ENCODE peak calls at places on chromosomes 1 and 21, in eight cellular contexts. One of them, this sample, is unnamed.

GRCh38 chr21:33278736-33279135 is 12.6 kb downstream of the IL10RB start:
- DNase-seq in OCI-LY7: no peak
- DNase-seq in IMR-90: peak
- DNase-seq in left lung: no peak
- DNase-seq in body of pancreas: no peak
- DNase-seq in A549: no peak
- DNase-seq in gastrocnemius medialis: no peak
- DNase-seq in Caco-2: no peak
- DNase-seq in this sample: no peak

GRCh38 chr1:23936481-23937176 is 23.0 kb upstream of the PNRC2 start:
- DNase-seq in OCI-LY7: no peak
- DNase-seq in IMR-90: no peak
- DNase-seq in left lung: no peak
- DNase-seq in body of pancreas: no peak
- DNase-seq in A549: no peak
- DNase-seq in gastrocnemius medialis: no peak
- DNase-seq in Caco-2: no peak
- DNase-seq in this sample: no peak

GRCh38 chr21:46255166-46255565 is 26.6 kb upstream of the LSS start:
- DNase-seq in OCI-LY7: no peak
- DNase-seq in IMR-90: no peak
- DNase-seq in left lung: no peak
- DNase-seq in body of pancreas: no peak
- DNase-seq in A549: no peak
- DNase-seq in gastrocnemius medialis: no peak
- DNase-seq in Caco-2: no peak
- DNase-seq in this sample: no peak

GRCh38 chr1:19811206-19811851 is 3.8 kb downstream of the RNF186 start:
- DNase-seq in OCI-LY7: peak
- DNase-seq in IMR-90: peak
- DNase-seq in left lung: peak
- DNase-seq in body of pancreas: peak
- DNase-seq in A549: peak
- DNase-seq in gastrocnemius medialis: no peak
- DNase-seq in Caco-2: peak
- DNase-seq in this sample: peak

GRCh38 chr1:180908084-180908765 is 4.5 kb upstream of the KIAA1614 start:
- DNase-seq in OCI-LY7: no peak
- DNase-seq in IMR-90: no peak
- DNase-seq in left lung: no peak
- DNase-seq in body of pancreas: no peak
- DNase-seq in A549: no peak
- DNase-seq in gastrocnemius medialis: no peak
- DNase-seq in Caco-2: no peak
- DNase-seq in this sample: no peak

GRCh38 chr1:228765543-228765942 is 30.3 kb downstream of the RHOU start:
- DNase-seq in OCI-LY7: peak
- DNase-seq in IMR-90: no peak
- DNase-seq in left lung: no peak
- DNase-seq in body of pancreas: peak
- DNase-seq in A549: no peak
- DNase-seq in gastrocnemius medialis: no peak
- DNase-seq in Caco-2: no peak
- DNase-seq in this sample: peak

GRCh38 chr1:15678578-15678977 is 5.5 kb upstream of the PLEKHM2 start:
- DNase-seq in OCI-LY7: peak
- DNase-seq in IMR-90: peak
- DNase-seq in left lung: no peak
- DNase-seq in body of pancreas: peak
- DNase-seq in A549: peak
- DNase-seq in gastrocnemius medialis: no peak
- DNase-seq in Caco-2: peak
- DNase-seq in this sample: peak

GRCh38 chr1:203100163-203100867 is 14.5 kb upstream of the MYOG start:
- DNase-seq in OCI-LY7: no peak
- DNase-seq in IMR-90: no peak
- DNase-seq in left lung: no peak
- DNase-seq in body of pancreas: no peak
- DNase-seq in A549: no peak
- DNase-seq in gastrocnemius medialis: no peak
- DNase-seq in Caco-2: no peak
- DNase-seq in this sample: no peak

GRCh38 chr1:223707270-223708000 is 4.9 kb upstream of the CAPN2 start:
- DNase-seq in OCI-LY7: no peak
- DNase-seq in IMR-90: peak
- DNase-seq in left lung: peak
- DNase-seq in body of pancreas: peak
- DNase-seq in A549: peak
- DNase-seq in gastrocnemius medialis: peak
- DNase-seq in Caco-2: peak
- DNase-seq in this sample: no peak

GRCh38 chr1:58576727-58577675 is at the start of gene TACSTD2:
- DNase-seq in OCI-LY7: no peak
- DNase-seq in IMR-90: no peak
- DNase-seq in left lung: peak
- DNase-seq in body of pancreas: peak
- DNase-seq in A549: no peak
- DNase-seq in gastrocnemius medialis: no peak
- DNase-seq in Caco-2: peak
- DNase-seq in this sample: no peak

GRCh38 chr1:178529364-178530036 is 16.6 kb downstream of the TEX35 start:
- DNase-seq in OCI-LY7: no peak
- DNase-seq in IMR-90: no peak
- DNase-seq in left lung: no peak
- DNase-seq in body of pancreas: no peak
- DNase-seq in A549: no peak
- DNase-seq in gastrocnemius medialis: no peak
- DNase-seq in Caco-2: peak
- DNase-seq in this sample: no peak
- TF ChIP-seq CTCF in OCI-LY7: no peak
- TF ChIP-seq CTCF in IMR-90: no peak
- TF ChIP-seq CTCF in left lung: no peak
- TF ChIP-seq CTCF in body of pancreas: no peak
- TF ChIP-seq CTCF in A549: no peak
- TF ChIP-seq CTCF in gastrocnemius medialis: no peak
- TF ChIP-seq CTCF in Caco-2: no peak
- TF ChIP-seq CTCF in this sample: no peak

GRCh38 chr1:113999233-113999632 is 20.0 kb downstream of the OLFML3 start:
- DNase-seq in OCI-LY7: no peak
- DNase-seq in IMR-90: no peak
- DNase-seq in left lung: no peak
- DNase-seq in body of pancreas: no peak
- DNase-seq in A549: no peak
- DNase-seq in gastrocnemius medialis: no peak
- DNase-seq in Caco-2: no peak
- DNase-seq in this sample: no peak
- TF ChIP-seq CTCF in OCI-LY7: no peak
- TF ChIP-seq CTCF in IMR-90: no peak
- TF ChIP-seq CTCF in left lung: no peak
- TF ChIP-seq CTCF in body of pancreas: no peak
- TF ChIP-seq CTCF in A549: no peak
- TF ChIP-seq CTCF in gastrocnemius medialis: no peak
- TF ChIP-seq CTCF in Caco-2: no peak
- TF ChIP-seq CTCF in this sample: no peak

GRCh38 chr1:235158680-235159079 is 2.4 kb downstream of the RBM34 start:
- DNase-seq in OCI-LY7: no peak
- DNase-seq in IMR-90: no peak
- DNase-seq in left lung: no peak
- DNase-seq in body of pancreas: no peak
- DNase-seq in A549: no peak
- DNase-seq in gastrocnemius medialis: no peak
- DNase-seq in Caco-2: no peak
- DNase-seq in this sample: no peak

GRCh38 chr1:235157150-235157549 is 3.9 kb downstream of the RBM34 start:
- DNase-seq in OCI-LY7: no peak
- DNase-seq in IMR-90: no peak
- DNase-seq in left lung: no peak
- DNase-seq in body of pancreas: no peak
- DNase-seq in A549: no peak
- DNase-seq in gastrocnemius medialis: no peak
- DNase-seq in Caco-2: no peak
- DNase-seq in this sample: no peak

GRCh38 chr1:235160395-235160964 is 570 bp downstream of the RBM34 start:
- DNase-seq in OCI-LY7: peak
- DNase-seq in IMR-90: peak
- DNase-seq in left lung: no peak
- DNase-seq in body of pancreas: no peak
- DNase-seq in A549: peak
- DNase-seq in gastrocnemius medialis: no peak
- DNase-seq in Caco-2: no peak
- DNase-seq in this sample: peak

GRCh38 chr1:235161685-235162327 is 756 bp upstream of the RBM34 start:
- DNase-seq in OCI-LY7: no peak
- DNase-seq in IMR-90: no peak
- DNase-seq in left lung: no peak
- DNase-seq in body of pancreas: no peak
- DNase-seq in A549: no peak
- DNase-seq in gastrocnemius medialis: no peak
- DNase-seq in Caco-2: no peak
- DNase-seq in this sample: no peak

GRCh38 chr1:235160965-235161684 is at the start of gene RBM34:
- DNase-seq in OCI-LY7: peak
- DNase-seq in IMR-90: peak
- DNase-seq in left lung: peak
- DNase-seq in body of pancreas: peak
- DNase-seq in A549: peak
- DNase-seq in gastrocnemius medialis: peak
- DNase-seq in Caco-2: peak
- DNase-seq in this sample: peak
- TF ChIP-seq CTCF in OCI-LY7: peak
- TF ChIP-seq CTCF in IMR-90: peak
- TF ChIP-seq CTCF in left lung: peak
- TF ChIP-seq CTCF in body of pancreas: peak
- TF ChIP-seq CTCF in A549: no peak
- TF ChIP-seq CTCF in gastrocnemius medialis: peak
- TF ChIP-seq CTCF in Caco-2: peak
- TF ChIP-seq CTCF in this sample: no peak

DNA sequence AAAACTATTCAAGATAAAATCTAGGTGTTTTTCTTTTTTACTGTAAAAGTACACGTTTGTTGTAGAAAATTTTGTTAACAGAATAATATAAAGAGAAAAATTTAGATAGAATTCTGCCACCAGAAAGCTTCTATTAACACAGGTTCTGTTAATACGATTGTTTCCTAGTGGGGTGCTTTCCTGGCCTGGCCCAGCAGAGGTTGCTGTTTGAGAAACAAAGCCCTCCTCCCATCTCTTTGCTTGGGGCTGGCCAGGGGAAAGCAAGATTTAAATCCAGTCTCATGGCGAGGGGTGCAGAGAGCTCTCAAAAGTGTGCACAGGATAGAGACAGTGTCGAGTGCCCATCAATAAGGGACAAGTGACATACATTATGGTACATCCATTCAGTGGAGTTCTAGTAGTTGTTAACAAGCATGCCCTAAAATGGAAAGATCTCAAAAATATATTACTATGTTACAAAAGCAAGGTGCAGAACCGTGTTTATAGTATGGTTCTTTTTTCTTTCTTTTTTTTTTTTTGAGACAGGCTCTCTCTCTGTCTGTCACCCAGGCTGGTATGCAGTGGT is 14.6 kb upstream of the ACBD3 start:
- DNase-seq in OCI-LY7: peak
- DNase-seq in IMR-90: peak
- DNase-seq in left lung: no peak
- DNase-seq in body of pancreas: no peak
- DNase-seq in A549: peak
- DNase-seq in gastrocnemius medialis: no peak
- DNase-seq in Caco-2: peak
- DNase-seq in this sample: peak
- TF ChIP-seq CTCF in OCI-LY7: peak
- TF ChIP-seq CTCF in IMR-90: peak
- TF ChIP-seq CTCF in left lung: no peak
- TF ChIP-seq CTCF in body of pancreas: peak
- TF ChIP-seq CTCF in A549: no peak
- TF ChIP-seq CTCF in gastrocnemius medialis: no peak
- TF ChIP-seq CTCF in Caco-2: peak
- TF ChIP-seq CTCF in this sample: peak

GRCh38 chr1:153195216-153195615 is 8.0 kb upstream of the LELP1 start:
- DNase-seq in OCI-LY7: no peak
- DNase-seq in IMR-90: no peak
- DNase-seq in left lung: no peak
- DNase-seq in body of pancreas: no peak
- DNase-seq in A549: no peak
- DNase-seq in gastrocnemius medialis: no peak
- DNase-seq in Caco-2: no peak
- DNase-seq in this sample: no peak

GRCh38 chr1:153194331-153195050 is 8.7 kb upstream of the LELP1 start:
- DNase-seq in OCI-LY7: no peak
- DNase-seq in IMR-90: no peak
- DNase-seq in left lung: no peak
- DNase-seq in body of pancreas: no peak
- DNase-seq in A549: no peak
- DNase-seq in gastrocnemius medialis: no peak
- DNase-seq in Caco-2: no peak
- DNase-seq in this sample: no peak

GRCh38 chr1:153192697-153193096 is 10.5 kb upstream of the LELP1 start:
- DNase-seq in OCI-LY7: peak
- DNase-seq in IMR-90: no peak
- DNase-seq in left lung: no peak
- DNase-seq in body of pancreas: peak
- DNase-seq in A549: peak
- DNase-seq in gastrocnemius medialis: no peak
- DNase-seq in Caco-2: peak
- DNase-seq in this sample: peak

DNA sequence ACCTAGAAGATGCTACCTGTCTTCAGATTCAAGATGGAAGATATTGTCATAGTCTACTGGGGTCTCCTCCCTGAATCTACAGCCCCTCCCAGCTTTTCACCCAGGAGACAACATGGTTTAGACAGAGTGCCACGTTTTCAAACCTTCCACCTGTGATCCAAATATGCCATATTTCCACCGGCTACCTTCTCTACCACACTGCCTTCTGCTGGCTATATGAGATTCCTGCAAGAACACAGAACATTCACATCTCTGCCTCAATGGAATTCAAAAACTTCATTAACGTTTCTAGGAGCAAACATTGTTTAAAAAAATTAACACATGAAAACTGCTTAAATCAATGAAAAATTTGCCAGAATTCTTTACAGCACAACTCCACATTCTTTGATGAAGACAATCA is 12.9 kb upstream of the LELP1 start:
- DNase-seq in OCI-LY7: no peak
- DNase-seq in IMR-90: no peak
- DNase-seq in left lung: no peak
- DNase-seq in body of pancreas: peak
- DNase-seq in A549: no peak
- DNase-seq in gastrocnemius medialis: no peak
- DNase-seq in Caco-2: no peak
- DNase-seq in this sample: peak
- TF ChIP-seq CTCF in OCI-LY7: peak
- TF ChIP-seq CTCF in IMR-90: no peak
- TF ChIP-seq CTCF in left lung: no peak
- TF ChIP-seq CTCF in body of pancreas: peak
- TF ChIP-seq CTCF in A549: no peak
- TF ChIP-seq CTCF in gastrocnemius medialis: no peak
- TF ChIP-seq CTCF in Caco-2: peak
- TF ChIP-seq CTCF in this sample: peak

DNA sequence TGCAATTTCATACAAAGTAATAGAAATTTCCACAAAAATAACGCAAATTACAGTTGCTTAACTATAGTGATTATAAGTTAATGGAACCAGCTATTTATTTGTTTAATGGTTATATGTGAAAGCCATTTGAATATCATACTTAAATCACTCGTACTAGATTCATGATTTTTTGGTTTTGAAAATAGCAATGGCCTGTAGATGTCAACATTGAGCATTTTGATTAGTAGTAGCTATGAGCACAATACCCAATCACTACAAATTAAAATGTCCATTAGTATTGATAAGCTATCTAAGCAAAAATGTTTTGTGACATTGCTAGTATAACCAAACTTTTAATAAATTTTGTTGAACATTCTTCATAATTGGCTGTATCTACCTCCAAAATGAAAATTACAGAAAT is 10.0 kb downstream of the COL24A1 start:
- DNase-seq in OCI-LY7: no peak
- DNase-seq in IMR-90: no peak
- DNase-seq in left lung: no peak
- DNase-seq in body of pancreas: no peak
- DNase-seq in A549: no peak
- DNase-seq in gastrocnemius medialis: no peak
- DNase-seq in Caco-2: no peak
- DNase-seq in this sample: no peak
- TF ChIP-seq CTCF in OCI-LY7: peak
- TF ChIP-seq CTCF in IMR-90: no peak
- TF ChIP-seq CTCF in left lung: no peak
- TF ChIP-seq CTCF in body of pancreas: no peak
- TF ChIP-seq CTCF in A549: no peak
- TF ChIP-seq CTCF in gastrocnemius medialis: no peak
- TF ChIP-seq CTCF in Caco-2: no peak
- TF ChIP-seq CTCF in this sample: no peak

This sample was measured in GM12865.